ENCODE peak calls at places on chromosome 21, in seven cellular contexts. S is neuronal stem cell, R is ovary, M is right lobe of liver, C is left lung, K is heart left ventricle, G is endodermal cell. H is an unnamed sample. For H3K4me1, the result is how much of the 10 kb centered on the place peaks cover.

GRCh38 chr21:18430341-18430740 is 26.8 kb upstream of the TMPRSS15 start:
- DNase-seq in S (no peak), R (no peak), M (no peak), C (no peak), K (no peak), G (no peak), H (no peak)

GRCh38 chr21:33936221-33937038 is 20.8 kb upstream of the ATP5PO start:
- DNase-seq in S (no peak), R (no peak), M (no peak), C (no peak), K (no peak), G (peak), H (no peak)

GRCh38 chr21:36708512-36709029 is 9.7 kb downstream of the SIM2 start:
- DNase-seq in S (no peak), R (no peak), M (no peak), C (no peak), K (no peak), G (no peak), H (no peak)

GRCh38 chr21:17775431-17776126 is 43.6 kb downstream of the C21orf91 start:
- DNase-seq in S (no peak), R (no peak), M (no peak), C (peak), K (no peak), G (no peak), H (no peak)

GRCh38 chr21:33289199-33289819 is 23.1 kb downstream of the IL10RB start:
- DNase-seq in S (no peak), R (no peak), M (no peak), C (no peak), K (no peak), G (no peak), H (no peak)

GRCh38 chr21:17796037-17796403 is 23.1 kb downstream of the C21orf91 start:
- DNase-seq in S (no peak), R (no peak), M (no peak), C (no peak), K (no peak), G (no peak), H (no peak)

GRCh38 chr21:14686466-14687276 is 140.6 kb upstream of the SAMSN1 start:
- DNase-seq in S (no peak), R (no peak), M (no peak), C (no peak), K (no peak), G (no peak), H (no peak)

GRCh38 chr21:15749868-15750174 is 20.0 kb downstream of the USP25 start:
- DNase-seq in S (no peak), R (no peak), M (no peak), C (no peak), K (no peak), G (no peak), H (no peak)

GRCh38 chr21:41926068-41926806 is 27.6 kb downstream of the C2CD2 start:
- DNase-seq in S (no peak), R (no peak), M (no peak), C (no peak), K (no peak), G (peak), H (peak)
- H3K4me1 ChIP-seq in S (under half), R (under half), M (under half), C (under half), K (half or more), G (under half), H (under half)

DNA sequence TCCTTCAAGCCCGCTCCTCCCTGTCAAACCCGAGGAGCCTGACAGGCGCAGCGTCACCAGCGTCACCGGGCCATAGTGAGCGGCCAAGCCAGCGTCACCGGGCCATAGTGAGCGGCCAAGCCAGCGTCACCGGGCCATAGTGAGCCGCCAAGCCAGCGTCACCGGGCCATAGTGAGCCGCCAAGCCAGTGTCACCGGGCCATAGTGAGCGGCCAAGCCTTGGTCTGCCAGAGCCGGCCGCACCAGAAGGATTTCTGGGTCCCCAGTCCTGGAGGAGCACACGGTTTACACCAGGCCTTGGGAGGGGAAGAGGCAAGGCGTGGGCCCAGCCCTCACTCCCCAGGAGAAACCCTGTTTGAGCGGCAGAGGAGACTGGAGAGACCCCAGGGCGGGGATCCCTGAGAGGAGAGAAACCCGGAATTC is 39.8 kb upstream of the COL18A1 start:
- DNase-seq in S (no peak), R (no peak), M (no peak), C (no peak), K (peak), G (no peak), H (no peak)
- H3K27ac ChIP-seq in S (no peak), R (peak), M (peak), C (peak), K (peak), G (peak), H (no peak)

DNA sequence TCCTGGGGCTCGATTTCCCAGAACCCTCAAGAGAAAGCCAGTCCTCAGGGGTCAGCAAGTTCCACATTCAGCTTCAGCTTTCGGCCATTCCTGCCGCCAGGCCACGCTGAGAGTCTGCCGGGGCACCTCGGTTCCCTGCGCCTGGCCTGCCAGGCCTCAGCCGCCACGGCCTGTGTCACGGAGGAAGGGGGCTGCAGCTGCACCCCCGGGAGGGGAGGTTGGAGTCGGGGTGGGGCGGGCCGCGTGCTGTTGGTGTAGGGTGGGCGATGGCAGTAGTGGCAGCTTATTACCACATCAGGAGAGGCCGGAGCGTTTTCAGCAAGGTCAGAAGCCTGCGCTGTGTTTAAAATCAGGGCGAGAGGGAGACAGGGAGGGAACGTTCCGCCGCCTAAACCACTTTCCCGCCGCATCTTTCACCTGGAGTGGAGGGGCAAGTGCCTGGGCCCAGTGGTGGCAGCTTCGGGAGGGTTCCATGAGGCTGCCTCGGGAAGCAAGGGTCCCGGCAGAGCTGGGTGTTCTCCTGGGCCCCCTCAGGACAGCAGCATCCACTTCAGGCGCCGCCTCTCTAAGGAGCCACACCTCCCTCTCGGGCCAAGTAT is 68.5 kb upstream of the TRAPPC10 start:
- DNase-seq in S (no peak), R (no peak), M (no peak), C (peak), K (peak), G (no peak), H (no peak)
- H3K4me1 ChIP-seq in S (under half), R (under half), M (under half), C (under half), K (under half), G (under half), H (under half)

GRCh38 chr21:45299864-45300785 is 12.4 kb upstream of the POFUT2 start:
- DNase-seq in S (no peak), R (peak), M (peak), C (peak), K (no peak), G (peak), H (no peak)

GRCh38 chr21:45302082-45303061 is 14.7 kb upstream of the POFUT2 start:
- DNase-seq in S (no peak), R (peak), M (peak), C (peak), K (peak), G (peak), H (no peak)

GRCh38 chr21:45299026-45299863 is 11.6 kb upstream of the POFUT2 start:
- DNase-seq in S (no peak), R (peak), M (peak), C (peak), K (peak), G (peak), H (no peak)

GRCh38 chr21:45301521-45302081 is 13.9 kb upstream of the POFUT2 start:
- DNase-seq in S (no peak), R (no peak), M (peak), C (peak), K (no peak), G (peak), H (no peak)

DNA sequence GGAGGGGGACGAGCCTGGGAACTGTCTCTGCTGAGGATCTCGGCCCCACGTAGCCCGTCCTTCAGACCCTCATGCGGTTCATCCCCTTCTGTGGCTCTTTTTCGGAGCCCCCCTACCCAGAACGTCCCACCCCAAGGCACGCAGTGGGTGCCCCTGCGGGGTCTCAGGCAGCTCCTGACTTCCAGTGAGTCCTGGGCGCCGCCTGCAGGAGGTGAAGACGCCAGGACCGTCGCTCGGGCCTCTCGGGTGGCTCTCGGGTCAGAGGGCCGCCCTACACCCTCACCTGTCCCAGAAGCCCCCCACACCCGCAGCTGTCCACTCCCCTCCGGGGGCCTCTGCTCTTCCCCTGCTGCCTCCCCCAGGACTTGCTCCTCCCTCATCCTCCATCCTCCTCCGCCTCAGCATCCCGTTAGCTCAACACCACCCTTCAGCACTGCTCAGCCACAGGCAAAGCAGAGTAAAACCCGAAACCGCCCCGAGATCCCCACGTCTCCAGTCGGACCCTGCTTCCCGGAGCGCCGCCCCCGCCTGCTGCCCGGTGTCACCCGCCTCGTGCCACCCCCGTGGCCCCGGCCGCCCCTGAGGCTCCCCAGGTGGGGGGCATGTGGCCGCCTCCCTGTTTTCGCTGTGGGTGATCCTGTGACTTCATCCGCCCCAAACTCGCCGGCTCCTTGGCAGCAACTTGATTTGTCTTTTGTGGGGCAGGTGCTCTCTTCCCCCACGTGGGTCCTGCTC is 13.3 kb upstream of the POFUT2 start:
- DNase-seq in S (no peak), R (peak), M (peak), C (peak), K (no peak), G (peak), H (no peak)
- H3K27ac ChIP-seq in S (no peak), R (peak), M (peak), C (peak), K (peak), G (no peak), H (no peak)

H was measured in iPS DF 6.9.